ENCODE peak calls at places on chromosomes 13 and 19, in four cellular contexts. One of them, this sample, is unnamed.
A peak's percentile ranks its signal among the peaks of the same experiment; 100 is the strongest.

GRCh38 chr19:2544576-2545415 is 68.9 kb downstream of the GADD45B start:
- DNase-seq in HCT116: no peak
- DNase-seq in transverse colon: no peak
- DNase-seq in spleen: peak; percentile 56
- DNase-seq in this sample: no peak

GRCh38 chr13:77859450-77859849 is 59.2 kb downstream of the EDNRB start:
- DNase-seq in HCT116: no peak
- DNase-seq in transverse colon: peak; percentile 13
- DNase-seq in spleen: no peak
- DNase-seq in this sample: no peak

GRCh38 chr19:7857727-7858701 is 16.2 kb downstream of the PRR36 start:
- DNase-seq in HCT116: no peak
- DNase-seq in transverse colon: no peak
- DNase-seq in spleen: no peak
- DNase-seq in this sample: no peak

GRCh38 chr13:67726979-67727378 is 496.8 kb upstream of the PCDH9 start:
- DNase-seq in HCT116: no peak
- DNase-seq in transverse colon: peak; percentile 67
- DNase-seq in spleen: no peak
- DNase-seq in this sample: no peak

GRCh38 chr19:32269831-32270230 is 75.6 kb upstream of the ZNF507 start:
- DNase-seq in HCT116: no peak
- DNase-seq in transverse colon: no peak
- DNase-seq in spleen: no peak
- DNase-seq in this sample: no peak

GRCh38 chr13:80040219-80040976 is 300.5 kb downstream of the SPRY2 start:
- DNase-seq in HCT116: peak; percentile 68
- DNase-seq in transverse colon: no peak
- DNase-seq in spleen: no peak
- DNase-seq in this sample: no peak

GRCh38 chr13:94660695-94661324 is 51.5 kb downstream of the SOX21 start:
- DNase-seq in HCT116: no peak
- DNase-seq in transverse colon: no peak
- DNase-seq in spleen: no peak
- DNase-seq in this sample: no peak

GRCh38 chr19:19214892-19215291 is 3.1 kb downstream of the NCAN start:
- DNase-seq in HCT116: no peak
- DNase-seq in transverse colon: no peak
- DNase-seq in spleen: no peak
- DNase-seq in this sample: no peak

GRCh38 chr13:44117351-44117750 is 237.6 kb downstream of the LACC1 start:
- DNase-seq in HCT116: no peak
- DNase-seq in transverse colon: no peak
- DNase-seq in spleen: no peak
- DNase-seq in this sample: no peak

DNA sequence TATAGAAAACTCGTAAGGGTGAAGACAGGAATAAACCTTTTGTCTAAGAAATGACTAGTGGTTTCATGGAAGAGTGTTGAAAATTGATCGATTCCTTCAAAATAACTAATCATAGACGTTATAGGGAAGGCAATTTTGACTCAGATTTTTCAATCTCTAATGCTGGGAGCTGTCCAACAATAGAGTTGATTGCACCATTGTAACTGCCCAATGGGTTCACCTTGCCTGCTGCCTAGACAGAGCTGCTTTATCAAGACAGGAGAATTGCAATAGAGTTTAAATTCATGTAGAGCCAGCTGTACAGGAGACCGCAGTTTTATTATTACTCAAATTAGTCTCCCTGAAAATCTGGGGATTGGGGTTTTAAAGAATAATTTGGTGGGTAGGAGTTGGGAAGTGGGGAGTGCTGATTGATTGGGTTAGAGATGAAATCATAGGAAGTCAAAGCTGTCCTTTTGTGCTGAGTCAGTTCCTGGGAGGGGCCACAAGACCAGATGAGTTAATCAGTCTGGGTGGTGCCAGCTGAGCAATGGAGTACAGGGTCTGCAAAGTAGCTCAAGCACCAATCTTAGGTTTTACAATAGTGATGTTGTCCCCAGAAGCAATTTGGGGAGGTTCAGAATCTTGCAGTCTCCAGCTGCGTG is 16.8 kb upstream of the ADGRE2 start:
- DNase-seq in HCT116: no peak
- DNase-seq in transverse colon: no peak
- DNase-seq in spleen: no peak
- DNase-seq in this sample: no peak
- TF ChIP-seq POLR2AphosphoS5 in HCT116: no peak
- TF ChIP-seq POLR2AphosphoS5 in transverse colon: no peak
- TF ChIP-seq POLR2AphosphoS5 in spleen: no peak
- TF ChIP-seq POLR2AphosphoS5 in this sample: no peak

GRCh38 chr19:15437355-15438123 is 12.2 kb downstream of the WIZ start:
- DNase-seq in HCT116: no peak
- DNase-seq in transverse colon: no peak
- DNase-seq in spleen: no peak
- DNase-seq in this sample: peak; percentile 35
- TF ChIP-seq CTCF in HCT116: no peak
- TF ChIP-seq CTCF in transverse colon: no peak
- TF ChIP-seq CTCF in spleen: no peak
- TF ChIP-seq CTCF in this sample: no peak

GRCh38 chr19:43983912-43984686 is at the start of gene ZNF155:
- DNase-seq in HCT116: peak; percentile 86
- DNase-seq in transverse colon: peak; percentile 91
- DNase-seq in spleen: peak; percentile 91
- DNase-seq in this sample: peak; percentile 90
- TF ChIP-seq POLR2AphosphoS5 in HCT116: no peak
- TF ChIP-seq POLR2AphosphoS5 in transverse colon: peak; percentile 50
- TF ChIP-seq POLR2AphosphoS5 in spleen: peak; percentile 86
- TF ChIP-seq POLR2AphosphoS5 in this sample: peak; percentile 54

DNA sequence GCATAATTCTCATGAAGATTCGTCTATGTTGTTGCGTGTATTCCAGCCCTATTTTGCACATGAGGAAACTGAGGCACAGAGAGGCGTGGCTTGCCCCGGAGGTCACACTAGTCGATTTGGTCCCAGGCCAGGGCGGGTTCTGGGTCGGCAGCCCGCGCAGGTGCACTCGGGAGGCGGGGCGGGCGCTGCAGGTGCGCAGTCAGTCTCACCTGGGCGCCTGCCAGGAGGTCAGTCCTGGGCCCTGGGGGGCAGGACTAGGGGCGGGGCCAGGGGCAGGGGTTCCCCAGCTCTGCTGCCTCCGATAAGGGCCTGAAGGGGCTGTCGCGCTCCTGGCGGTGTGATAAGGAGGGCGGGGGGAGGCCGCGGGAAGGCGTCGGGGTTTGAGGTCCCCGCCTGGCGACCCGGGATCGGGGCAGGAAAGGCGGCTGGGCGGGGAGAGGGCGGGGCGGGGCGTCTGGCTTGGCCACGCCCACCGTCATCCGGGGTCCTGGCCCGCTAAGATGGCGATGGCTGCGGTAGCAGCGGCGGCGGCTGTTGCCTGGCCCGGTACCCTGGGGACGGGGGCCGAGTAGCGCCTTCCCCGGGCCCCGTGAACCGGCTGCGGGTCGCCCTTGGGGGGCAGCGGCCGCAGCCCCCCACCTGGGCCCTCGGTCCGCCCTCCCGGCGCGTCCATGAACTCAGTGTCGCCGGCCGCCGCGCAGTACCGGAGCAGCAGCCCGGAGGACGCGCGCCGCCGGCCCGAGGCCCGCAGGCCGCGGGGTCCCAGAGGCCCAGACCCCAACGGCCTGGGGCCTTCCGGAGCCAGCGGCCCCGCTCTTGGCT is at the start of gene ATG4D:
- DNase-seq in HCT116: peak; percentile 56
- DNase-seq in transverse colon: peak; percentile 94
- DNase-seq in spleen: peak; percentile 94
- DNase-seq in this sample: peak; percentile 96
- TF ChIP-seq CTCF in HCT116: no peak
- TF ChIP-seq CTCF in transverse colon: no peak
- TF ChIP-seq CTCF in spleen: no peak
- TF ChIP-seq CTCF in this sample: no peak

GRCh38 chr19:13763300-13763699 is 1.0 kb upstream of the MRI1 start:
- DNase-seq in HCT116: no peak
- DNase-seq in transverse colon: no peak
- DNase-seq in spleen: no peak
- DNase-seq in this sample: no peak
- TF ChIP-seq POLR2AphosphoS5 in HCT116: no peak
- TF ChIP-seq POLR2AphosphoS5 in transverse colon: no peak
- TF ChIP-seq POLR2AphosphoS5 in spleen: no peak
- TF ChIP-seq POLR2AphosphoS5 in this sample: no peak

DNA sequence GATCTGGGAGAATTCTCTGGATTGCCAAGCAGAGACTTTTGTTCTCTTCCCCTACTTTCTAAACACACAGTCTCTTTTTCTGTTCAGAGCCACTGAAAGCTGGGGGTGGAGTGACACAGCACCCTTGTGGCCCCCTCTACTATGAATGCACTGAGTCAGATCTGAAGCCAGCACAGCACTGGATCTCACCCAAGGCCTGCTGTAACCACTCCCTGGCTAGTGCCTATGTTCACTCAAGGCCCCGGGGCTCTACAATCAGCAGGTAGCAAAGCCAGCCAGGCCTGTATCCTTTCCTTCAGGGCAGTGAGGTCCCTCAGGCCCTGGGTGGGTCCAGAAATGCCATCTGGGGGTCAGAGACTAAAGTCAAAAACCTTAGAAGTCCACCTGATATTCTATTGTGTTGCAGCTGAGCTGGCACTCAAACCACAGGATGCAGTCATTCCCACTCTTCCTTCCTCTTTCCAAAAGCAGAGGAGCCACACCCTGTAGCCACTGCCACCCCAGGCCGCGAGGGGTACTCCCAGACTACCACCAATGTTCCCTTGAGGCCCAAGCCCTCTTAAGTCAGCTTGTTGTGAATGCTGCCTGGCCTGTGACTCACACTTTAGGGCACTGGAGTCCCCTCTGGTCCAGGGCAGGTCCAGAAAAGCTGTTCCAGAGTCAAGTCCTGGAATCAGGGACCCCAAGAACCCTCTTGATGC is 110.1 kb upstream of the RXFP2 start:
- DNase-seq in HCT116: no peak
- DNase-seq in transverse colon: no peak
- DNase-seq in spleen: no peak
- DNase-seq in this sample: no peak
- TF ChIP-seq CTCF in HCT116: no peak
- TF ChIP-seq CTCF in transverse colon: no peak
- TF ChIP-seq CTCF in spleen: no peak
- TF ChIP-seq CTCF in this sample: no peak